ENCODE peak calls at places on chromosomes 13 and 19, in ten cellular contexts. One of them, this sample, is unnamed.

GRCh38 chr19:34713262-34713637 is 20.8 kb upstream of the ZNF181 start:
- DNase-seq in GM12865: no peak
- DNase-seq in esophagus squamous epithelium: no peak
- DNase-seq in HepG2: no peak
- DNase-seq in AG09309: no peak
- DNase-seq in brain microvascular endothelial cell: no peak
- DNase-seq in heart left ventricle: no peak
- DNase-seq in endodermal cell: no peak
- DNase-seq in cardiac muscle cell: no peak
- DNase-seq in heart right ventricle: no peak
- DNase-seq in this sample: no peak

GRCh38 chr13:109256866-109257760 is 529.3 kb downstream of the IRS2 start:
- DNase-seq in heart left ventricle: no peak
- DNase-seq in esophagus squamous epithelium: no peak
- DNase-seq in endodermal cell: no peak
- DNase-seq in cardiac muscle cell: peak; percentile 59
- DNase-seq in GM12865: no peak
- DNase-seq in HepG2: peak; percentile 74
- DNase-seq in AG09309: peak; percentile 96
- DNase-seq in heart right ventricle: no peak
- DNase-seq in brain microvascular endothelial cell: peak; percentile 96
- DNase-seq in this sample: no peak

GRCh38 chr19:39951686-39952085 is 17.3 kb upstream of the FCGBP start:
- DNase-seq in heart right ventricle: no peak
- DNase-seq in brain microvascular endothelial cell: peak; percentile 69
- DNase-seq in GM12865: no peak
- DNase-seq in HepG2: no peak
- DNase-seq in AG09309: peak; percentile 5
- DNase-seq in heart left ventricle: no peak
- DNase-seq in cardiac muscle cell: no peak
- DNase-seq in esophagus squamous epithelium: no peak
- DNase-seq in endodermal cell: no peak
- DNase-seq in this sample: no peak

GRCh38 chr19:31334849-31335624 is 14.2 kb downstream of the TSHZ3 start:
- DNase-seq in cardiac muscle cell: no peak
- DNase-seq in brain microvascular endothelial cell: no peak
- DNase-seq in esophagus squamous epithelium: no peak
- DNase-seq in endodermal cell: no peak
- DNase-seq in GM12865: no peak
- DNase-seq in heart left ventricle: no peak
- DNase-seq in HepG2: no peak
- DNase-seq in AG09309: no peak
- DNase-seq in heart right ventricle: no peak
- DNase-seq in this sample: no peak

GRCh38 chr19:17322854-17323253 is 11.8 kb downstream of the ANO8 start:
- DNase-seq in cardiac muscle cell: no peak
- DNase-seq in heart left ventricle: no peak
- DNase-seq in endodermal cell: no peak
- DNase-seq in esophagus squamous epithelium: no peak
- DNase-seq in heart right ventricle: no peak
- DNase-seq in AG09309: no peak
- DNase-seq in HepG2: no peak
- DNase-seq in brain microvascular endothelial cell: no peak
- DNase-seq in GM12865: no peak
- DNase-seq in this sample: no peak

GRCh38 chr19:5621945-5622464 is 571 bp downstream of the SAFB2 start:
- DNase-seq in HepG2: no peak
- DNase-seq in endodermal cell: peak; percentile 59
- DNase-seq in heart right ventricle: peak; percentile 21
- DNase-seq in brain microvascular endothelial cell: no peak
- DNase-seq in AG09309: no peak
- DNase-seq in GM12865: peak; percentile 24
- DNase-seq in cardiac muscle cell: no peak
- DNase-seq in heart left ventricle: peak; percentile 50
- DNase-seq in esophagus squamous epithelium: no peak
- DNase-seq in this sample: no peak

GRCh38 chr19:18349524-18350128 is 9.2 kb downstream of the PGPEP1 start:
- DNase-seq in GM12865: peak; percentile 62
- DNase-seq in brain microvascular endothelial cell: peak; percentile 46
- DNase-seq in endodermal cell: peak; percentile 86
- DNase-seq in heart left ventricle: peak; percentile 59
- DNase-seq in esophagus squamous epithelium: no peak
- DNase-seq in cardiac muscle cell: peak; percentile 43
- DNase-seq in heart right ventricle: peak; percentile 48
- DNase-seq in AG09309: peak; percentile 18
- DNase-seq in HepG2: peak; percentile 40
- DNase-seq in this sample: no peak

GRCh38 chr13:96862093-96862492 is 132.2 kb downstream of the OXGR1 start:
- DNase-seq in brain microvascular endothelial cell: no peak
- DNase-seq in endodermal cell: no peak
- DNase-seq in AG09309: no peak
- DNase-seq in GM12865: no peak
- DNase-seq in heart right ventricle: no peak
- DNase-seq in HepG2: no peak
- DNase-seq in esophagus squamous epithelium: no peak
- DNase-seq in cardiac muscle cell: no peak
- DNase-seq in heart left ventricle: no peak
- DNase-seq in this sample: no peak

DNA sequence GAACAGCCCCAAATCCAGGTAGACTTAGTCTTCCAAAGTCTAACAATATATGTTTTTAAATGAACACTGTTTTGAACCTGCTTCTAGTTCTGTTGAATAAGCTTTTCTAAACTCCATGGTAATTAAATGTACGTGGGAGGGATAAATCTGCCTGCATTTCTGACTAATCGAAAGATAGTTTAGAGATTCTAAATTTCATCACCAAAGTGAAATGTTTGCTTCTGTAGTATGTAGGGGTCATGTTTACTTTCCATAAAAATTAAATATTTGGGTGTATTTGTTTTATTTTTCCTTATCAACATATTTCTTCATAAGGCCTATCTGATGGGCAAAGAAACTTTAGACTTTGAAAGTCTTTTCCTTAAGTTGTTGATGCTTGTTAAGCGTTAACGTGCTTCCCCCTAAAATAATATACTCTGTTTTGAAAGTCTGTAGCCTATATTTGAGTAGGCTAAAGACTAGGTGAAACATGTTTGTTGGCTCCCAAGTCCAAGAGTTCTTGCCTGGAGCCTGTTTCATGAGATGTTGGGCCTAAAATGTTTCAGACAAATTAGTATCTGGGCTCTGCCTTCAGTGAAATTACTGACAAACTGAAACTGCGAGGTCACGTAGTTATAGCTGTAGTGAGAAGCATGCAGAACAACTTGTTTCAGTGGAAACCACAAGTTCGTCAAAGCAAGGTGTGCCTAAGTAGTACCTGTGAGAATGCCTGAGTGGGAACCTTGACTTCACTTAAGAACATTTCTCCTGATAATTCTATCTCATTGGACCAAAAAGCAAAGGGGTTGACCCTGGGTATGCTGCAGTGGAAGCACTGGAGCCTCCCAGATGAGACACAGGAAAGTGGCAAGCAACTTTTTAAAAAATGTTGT is 126.2 kb downstream of the LMO7 start:
- DNase-seq in cardiac muscle cell: no peak
- DNase-seq in endodermal cell: no peak
- DNase-seq in esophagus squamous epithelium: no peak
- DNase-seq in heart left ventricle: no peak
- DNase-seq in heart right ventricle: no peak
- DNase-seq in GM12865: peak; percentile 82
- DNase-seq in brain microvascular endothelial cell: no peak
- DNase-seq in HepG2: peak; percentile 15
- DNase-seq in AG09309: no peak
- DNase-seq in this sample: no peak
- H3K4me3 ChIP-seq in cardiac muscle cell: no peak overlapping the region
- H3K4me3 ChIP-seq in endodermal cell: no peak overlapping the region
- H3K4me3 ChIP-seq in esophagus squamous epithelium: peak overlapping the region; percentile 42
- H3K4me3 ChIP-seq in heart left ventricle: peak overlapping the region; percentile 57
- H3K4me3 ChIP-seq in heart right ventricle: peak overlapping the region; percentile 48
- H3K4me3 ChIP-seq in GM12865: no peak overlapping the region
- H3K4me3 ChIP-seq in brain microvascular endothelial cell: no peak overlapping the region
- H3K4me3 ChIP-seq in HepG2: peak overlapping the region; percentile 72
- H3K4me3 ChIP-seq in AG09309: no peak overlapping the region
- H3K4me3 ChIP-seq in this sample: peak overlapping the region; percentile 63

GRCh38 chr19:1156305-1156801 is 17.7 kb downstream of the SBNO2 start:
- DNase-seq in heart left ventricle: no peak
- DNase-seq in cardiac muscle cell: no peak
- DNase-seq in HepG2: no peak
- DNase-seq in endodermal cell: no peak
- DNase-seq in brain microvascular endothelial cell: no peak
- DNase-seq in esophagus squamous epithelium: no peak
- DNase-seq in heart right ventricle: no peak
- DNase-seq in GM12865: no peak
- DNase-seq in AG09309: no peak
- DNase-seq in this sample: no peak

GRCh38 chr19:1155352-1156304 is 18.4 kb downstream of the SBNO2 start:
- DNase-seq in brain microvascular endothelial cell: no peak
- DNase-seq in GM12865: no peak
- DNase-seq in cardiac muscle cell: no peak
- DNase-seq in esophagus squamous epithelium: no peak
- DNase-seq in HepG2: no peak
- DNase-seq in endodermal cell: no peak
- DNase-seq in AG09309: no peak
- DNase-seq in heart right ventricle: no peak
- DNase-seq in heart left ventricle: no peak
- DNase-seq in this sample: no peak

GRCh38 chr19:1151917-1152601 is 22.0 kb downstream of the SBNO2 start:
- DNase-seq in endodermal cell: no peak
- DNase-seq in cardiac muscle cell: no peak
- DNase-seq in esophagus squamous epithelium: no peak
- DNase-seq in AG09309: no peak
- DNase-seq in heart right ventricle: peak; percentile 61
- DNase-seq in heart left ventricle: peak; percentile 81
- DNase-seq in brain microvascular endothelial cell: no peak
- DNase-seq in GM12865: no peak
- DNase-seq in HepG2: no peak
- DNase-seq in this sample: no peak

GRCh38 chr19:1154731-1155351 is 19.2 kb downstream of the SBNO2 start:
- DNase-seq in brain microvascular endothelial cell: peak; percentile 65
- DNase-seq in endodermal cell: no peak
- DNase-seq in esophagus squamous epithelium: no peak
- DNase-seq in heart right ventricle: peak; percentile 85
- DNase-seq in cardiac muscle cell: no peak
- DNase-seq in AG09309: peak; percentile 81
- DNase-seq in heart left ventricle: peak; percentile 94
- DNase-seq in HepG2: peak; percentile 67
- DNase-seq in GM12865: no peak
- DNase-seq in this sample: peak; percentile 80

GRCh38 chr19:1153891-1154730 is 20.0 kb downstream of the SBNO2 start:
- DNase-seq in brain microvascular endothelial cell: no peak
- DNase-seq in esophagus squamous epithelium: no peak
- DNase-seq in endodermal cell: no peak
- DNase-seq in heart left ventricle: no peak
- DNase-seq in GM12865: no peak
- DNase-seq in AG09309: no peak
- DNase-seq in heart right ventricle: no peak
- DNase-seq in cardiac muscle cell: no peak
- DNase-seq in HepG2: no peak
- DNase-seq in this sample: no peak
- H3K4me3 ChIP-seq in brain microvascular endothelial cell: no peak overlapping the region
- H3K4me3 ChIP-seq in esophagus squamous epithelium: peak overlapping the region; percentile 32
- H3K4me3 ChIP-seq in endodermal cell: no peak overlapping the region
- H3K4me3 ChIP-seq in heart left ventricle: peak overlapping the region; percentile 31
- H3K4me3 ChIP-seq in GM12865: no peak overlapping the region
- H3K4me3 ChIP-seq in AG09309: peak overlapping the region; percentile 36
- H3K4me3 ChIP-seq in heart right ventricle: peak overlapping the region; percentile 34
- H3K4me3 ChIP-seq in cardiac muscle cell: no peak overlapping the region
- H3K4me3 ChIP-seq in HepG2: peak overlapping the region; percentile 61
- H3K4me3 ChIP-seq in this sample: peak overlapping the region; percentile 58

GRCh38 chr13:36294061-36294460 is 3.6 kb downstream of the CCDC169 start:
- DNase-seq in cardiac muscle cell: no peak
- DNase-seq in heart right ventricle: no peak
- DNase-seq in esophagus squamous epithelium: no peak
- DNase-seq in endodermal cell: no peak
- DNase-seq in AG09309: no peak
- DNase-seq in heart left ventricle: no peak
- DNase-seq in HepG2: no peak
- DNase-seq in GM12865: no peak
- DNase-seq in brain microvascular endothelial cell: no peak
- DNase-seq in this sample: no peak

GRCh38 chr13:36298535-36299068 is 988 bp upstream of the CCDC169 start:
- DNase-seq in heart right ventricle: no peak
- DNase-seq in cardiac muscle cell: no peak
- DNase-seq in esophagus squamous epithelium: no peak
- DNase-seq in brain microvascular endothelial cell: no peak
- DNase-seq in HepG2: no peak
- DNase-seq in GM12865: no peak
- DNase-seq in endodermal cell: peak; percentile 78
- DNase-seq in heart left ventricle: no peak
- DNase-seq in AG09309: no peak
- DNase-seq in this sample: no peak

GRCh38 chr13:36293497-36293896 is 4.1 kb downstream of the CCDC169 start:
- DNase-seq in esophagus squamous epithelium: no peak
- DNase-seq in brain microvascular endothelial cell: no peak
- DNase-seq in heart right ventricle: no peak
- DNase-seq in cardiac muscle cell: no peak
- DNase-seq in heart left ventricle: no peak
- DNase-seq in GM12865: no peak
- DNase-seq in endodermal cell: no peak
- DNase-seq in AG09309: no peak
- DNase-seq in HepG2: no peak
- DNase-seq in this sample: no peak

GRCh38 chr13:36297259-36297599 is 385 bp downstream of the CCDC169 start:
- DNase-seq in heart left ventricle: no peak
- DNase-seq in HepG2: no peak
- DNase-seq in GM12865: peak; percentile 68
- DNase-seq in heart right ventricle: no peak
- DNase-seq in AG09309: no peak
- DNase-seq in brain microvascular endothelial cell: no peak
- DNase-seq in endodermal cell: no peak
- DNase-seq in cardiac muscle cell: no peak
- DNase-seq in esophagus squamous epithelium: no peak
- DNase-seq in this sample: no peak

DNA sequence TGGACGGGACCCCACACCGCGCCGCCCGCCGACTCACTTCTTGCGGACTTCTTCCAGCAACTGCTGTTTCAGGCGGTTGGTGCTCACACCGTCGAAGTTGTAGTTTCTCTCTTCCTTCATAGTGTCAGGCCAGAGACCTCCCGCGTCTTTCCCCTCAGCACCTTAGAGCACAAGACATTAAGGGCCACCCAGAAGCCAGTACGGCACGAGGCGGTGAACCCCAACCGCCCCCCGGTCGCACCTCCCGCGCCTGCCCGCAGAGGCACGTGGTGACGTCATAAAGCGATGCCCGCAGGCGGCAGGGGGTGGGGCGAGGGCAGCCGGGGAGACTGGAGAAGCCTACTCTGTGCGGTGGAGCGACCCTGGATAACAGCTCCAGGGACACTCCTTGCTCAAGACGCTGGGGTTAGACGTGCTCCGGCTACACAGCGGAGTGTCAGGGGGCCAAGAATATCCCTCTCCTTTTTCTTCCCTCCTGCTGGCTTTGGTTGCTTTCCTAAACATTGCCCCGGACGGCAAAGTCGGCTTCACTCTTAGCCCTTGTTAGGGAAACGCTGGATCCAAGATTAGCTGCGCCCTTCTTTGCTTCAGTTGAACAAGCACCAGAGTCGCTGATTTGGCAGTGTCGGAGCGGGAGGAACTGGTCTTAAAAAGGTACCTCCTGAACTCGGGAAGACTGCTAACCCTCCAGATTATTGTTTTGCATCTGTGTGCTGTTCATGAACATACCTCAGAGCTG is at the start of gene CCDC169:
- DNase-seq in brain microvascular endothelial cell: peak; percentile 48
- DNase-seq in HepG2: peak; percentile 5
- DNase-seq in esophagus squamous epithelium: peak; percentile 5
- DNase-seq in AG09309: no peak
- DNase-seq in endodermal cell: peak; percentile 94
- DNase-seq in GM12865: peak; percentile 40
- DNase-seq in heart right ventricle: peak; percentile 67
- DNase-seq in cardiac muscle cell: peak; percentile 80
- DNase-seq in heart left ventricle: peak; percentile 82
- DNase-seq in this sample: peak; percentile 23
- H3K4me3 ChIP-seq in brain microvascular endothelial cell: peak within 1 kb of the TSS; percentile 72
- H3K4me3 ChIP-seq in HepG2: peak within 1 kb of the TSS; percentile 69
- H3K4me3 ChIP-seq in esophagus squamous epithelium: peak within 1 kb of the TSS; percentile 61
- H3K4me3 ChIP-seq in AG09309: peak within 1 kb of the TSS; percentile 61
- H3K4me3 ChIP-seq in endodermal cell: peak within 1 kb of the TSS; percentile 83
- H3K4me3 ChIP-seq in GM12865: peak within 1 kb of the TSS; percentile 55
- H3K4me3 ChIP-seq in heart right ventricle: peak within 1 kb of the TSS; percentile 62
- H3K4me3 ChIP-seq in cardiac muscle cell: peak within 1 kb of the TSS; percentile 55
- H3K4me3 ChIP-seq in heart left ventricle: peak within 1 kb of the TSS; percentile 67
- H3K4me3 ChIP-seq in this sample: peak within 1 kb of the TSS; percentile 94

DNA sequence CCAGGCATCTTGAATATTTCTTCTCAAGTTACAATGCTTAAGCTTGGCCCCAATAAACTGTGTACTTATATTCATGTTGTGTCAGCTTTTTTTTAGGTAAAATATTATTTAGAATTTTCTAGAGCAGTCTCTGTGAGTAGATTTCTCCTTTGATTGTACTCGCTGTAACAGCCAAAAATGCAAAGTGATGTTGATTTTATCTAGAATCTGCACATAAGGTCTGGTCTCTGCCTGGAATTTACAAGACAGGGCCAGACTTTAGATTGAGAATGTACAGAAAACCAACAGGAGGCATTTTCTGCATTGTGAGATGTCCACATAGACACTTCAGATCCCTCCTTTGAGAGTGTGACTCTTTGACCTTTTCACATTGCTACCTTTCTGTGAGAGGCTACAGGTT is 43.1 kb upstream of the ZNF681 start:
- DNase-seq in GM12865: no peak
- DNase-seq in AG09309: no peak
- DNase-seq in esophagus squamous epithelium: no peak
- DNase-seq in heart right ventricle: no peak
- DNase-seq in endodermal cell: no peak
- DNase-seq in heart left ventricle: no peak
- DNase-seq in cardiac muscle cell: no peak
- DNase-seq in HepG2: no peak
- DNase-seq in brain microvascular endothelial cell: no peak
- DNase-seq in this sample: no peak
- H3K4me3 ChIP-seq in GM12865: no peak overlapping the region
- H3K4me3 ChIP-seq in AG09309: no peak overlapping the region
- H3K4me3 ChIP-seq in esophagus squamous epithelium: no peak overlapping the region
- H3K4me3 ChIP-seq in heart right ventricle: no peak overlapping the region
- H3K4me3 ChIP-seq in endodermal cell: no peak overlapping the region
- H3K4me3 ChIP-seq in heart left ventricle: no peak overlapping the region
- H3K4me3 ChIP-seq in cardiac muscle cell: no peak overlapping the region
- H3K4me3 ChIP-seq in HepG2: no peak overlapping the region
- H3K4me3 ChIP-seq in brain microvascular endothelial cell: no peak overlapping the region
- H3K4me3 ChIP-seq in this sample: no peak overlapping the region